ENCODE peak calls at places on chromosome 16, in six cellular contexts. Z, R, C, P, Y and Q are unnamed samples.

GRCh38 chr16:14302399-14303181 is 231.5 kb downstream of the MRTFB start:
- DNase-seq in R (no peak), C (no peak), Z (peak), Y (peak), P (peak), Q (no peak)

GRCh38 chr16:17369441-17369951 is 101.3 kb downstream of the XYLT1 start:
- DNase-seq in P (peak), C (peak), Y (no peak), R (peak), Z (peak), Q (peak)

GRCh38 chr16:71630808-71631207 is 4.8 kb downstream of the MARVELD3 start:
- DNase-seq in Z (no peak), Y (no peak), P (no peak), R (no peak), C (no peak), Q (no peak)

GRCh38 chr16:13070268-13070667 is 168.9 kb downstream of the SHISA9 start:
- DNase-seq in Y (no peak), P (no peak), Z (no peak), R (no peak), C (no peak), Q (no peak)

GRCh38 chr16:55532227-55532626 is 23.4 kb downstream of the LPCAT2 start:
- DNase-seq in C (no peak), Y (no peak), R (no peak), Z (no peak), P (no peak), Q (no peak)

GRCh38 chr16:31211960-31212359 is 2.0 kb upstream of the TRIM72 start:
- DNase-seq in Y (no peak), Z (no peak), P (no peak), R (no peak), C (no peak), Q (no peak)

GRCh38 chr16:7381671-7382070 is 49.0 kb downstream of the RBFOX1 start:
- DNase-seq in Z (no peak), P (no peak), R (no peak), Y (no peak), C (no peak), Q (no peak)

GRCh38 chr16:57066625-57067024 is 25.8 kb upstream of the CPNE2 start:
- DNase-seq in Y (no peak), Z (no peak), R (no peak), P (no peak), C (no peak), Q (no peak)

GRCh38 chr16:16045879-16046278 is 96.5 kb downstream of the ABCC1 start:
- DNase-seq in Y (no peak), Z (no peak), R (no peak), P (peak), C (no peak), Q (no peak)

GRCh38 chr16:88570691-88571092 is 489 bp downstream of the ZC3H18 start:
- DNase-seq in P (peak), Z (peak), C (no peak), Y (no peak), R (no peak), Q (no peak)

GRCh38 chr16:57955572-57955971 is 15.4 kb downstream of the CNGB1 start:
- DNase-seq in C (no peak), R (no peak), P (no peak), Y (peak), Z (peak), Q (no peak)

GRCh38 chr16:83579027-83579426 is 228.8 kb upstream of the HSBP1 start:
- DNase-seq in Y (no peak), P (no peak), R (no peak), Z (no peak), C (no peak), Q (no peak)

GRCh38 chr16:86854058-86854621 is 275.8 kb downstream of the FOXL1 start:
- DNase-seq in Y (no peak), P (no peak), Z (no peak), C (no peak), R (no peak), Q (no peak)

GRCh38 chr16:10851512-10851911 is 25.5 kb upstream of the CIITA start:
- DNase-seq in C (no peak), P (no peak), Y (no peak), Z (no peak), R (no peak), Q (no peak)

GRCh38 chr16:77511053-77511452 is 76.2 kb upstream of the ADAMTS18 start:
- DNase-seq in R (no peak), Y (no peak), C (no peak), P (no peak), Z (no peak), Q (no peak)